ENCODE peak calls at places on chromosomes 2 and 18, in ten cellular contexts. B, F, S, H, N, R, V, T, D and L are unnamed samples.

GRCh38 chr2:121245913-121246312 is 39.1 kb downstream of the TFCP2L1 start:
- DNase-seq in B (no peak), F (no peak), S (no peak), H (no peak), N (no peak), R (no peak), V (no peak), T (no peak), D (no peak), L (no peak)

GRCh38 chr2:130391058-130391871 is 35.4 kb downstream of the PTPN18 start:
- DNase-seq in B (peak; percentile 65), F (no peak), S (peak; percentile 80), H (no peak), N (peak; percentile 69), R (peak; percentile 90), V (peak; percentile 76), T (peak; percentile 81), D (peak; percentile 63), L (peak; percentile 84)

GRCh38 chr18:21109936-21110666 is 1.5 kb downstream of the ROCK1 start:
- DNase-seq in B (no peak), F (no peak), S (no peak), H (no peak), N (no peak), R (no peak), V (no peak), T (no peak), D (no peak), L (no peak)

GRCh38 chr2:197356136-197356535 is 45.6 kb upstream of the ANKRD44 start:
- DNase-seq in B (no peak), F (no peak), S (no peak), H (no peak), N (no peak), R (no peak), V (peak; percentile 17), T (no peak), D (no peak), L (peak; percentile 22)

GRCh38 chr2:138201326-138201725 is 237.1 kb downstream of the HNMT start:
- DNase-seq in B (peak; percentile 33), F (no peak), S (no peak), H (no peak), N (no peak), R (no peak), V (no peak), T (no peak), D (no peak), L (no peak)

GRCh38 chr2:48733067-48733503 is 22.4 kb downstream of the LHCGR start:
- DNase-seq in B (no peak), F (no peak), S (no peak), H (no peak), N (no peak), R (no peak), V (no peak), T (no peak), D (peak; percentile 9), L (no peak)

GRCh38 chr18:4200399-4200798 is 254.7 kb downstream of the DLGAP1 start:
- DNase-seq in B (no peak), F (no peak), S (no peak), H (no peak), N (no peak), R (no peak), V (no peak), T (no peak), D (no peak), L (no peak)

GRCh38 chr2:240701091-240701735 is 9.5 kb downstream of the AQP12A start:
- DNase-seq in B (no peak), F (no peak), S (no peak), H (no peak), N (no peak), R (peak; percentile 18), V (no peak), T (no peak), D (no peak), L (no peak)

GRCh38 chr2:112893801-112894200 is 17.2 kb upstream of the IL37 start:
- DNase-seq in B (no peak), F (no peak), S (no peak), H (no peak), N (no peak), R (no peak), V (no peak), T (no peak), D (no peak), L (no peak)

GRCh38 chr2:215914067-215914776 is 99.1 kb downstream of the MREG start:
- DNase-seq in B (no peak), F (no peak), S (no peak), H (no peak), N (no peak), R (no peak), V (no peak), T (no peak), D (no peak), L (no peak)

GRCh38 chr2:225117061-225117716 is 74.9 kb upstream of the DOCK10 start:
- DNase-seq in B (peak; percentile 49), F (no peak), S (no peak), H (peak; percentile 68), N (peak; percentile 55), R (no peak), V (no peak), T (no peak), D (no peak), L (peak; percentile 11)

GRCh38 chr2:234378440-234378839 is 118.4 kb downstream of the ARL4C start:
- DNase-seq in B (peak; percentile 82), F (no peak), S (no peak), H (no peak), N (no peak), R (no peak), V (no peak), T (no peak), D (no peak), L (no peak)

GRCh38 chr2:175402591-175402990 is 221.1 kb upstream of the ATP5MC3 start:
- DNase-seq in B (no peak), F (no peak), S (no peak), H (no peak), N (no peak), R (no peak), V (peak; percentile 77), T (no peak), D (no peak), L (no peak)